ENCODE peak calls at places on chromosome 7, in seven cellular contexts. U, R, E, O, Z, M and S are unnamed samples.

GRCh38 chr7:18503068-18503859 is 7.7 kb downstream of the HDAC9 start:
- DNase-seq in U (no peak), R (no peak), E (no peak), O (no peak), Z (no peak), M (no peak), S (no peak)

GRCh38 chr7:137727413-137727812 is 119.4 kb downstream of the DGKI start:
- DNase-seq in U (no peak), R (no peak), E (no peak), O (no peak), Z (no peak), M (no peak), S (no peak)

GRCh38 chr7:1295776-1296726 is 63.4 kb downstream of the UNCX start:
- DNase-seq in U (no peak), R (no peak), E (no peak), O (no peak), Z (no peak), M (peak), S (no peak)

GRCh38 chr7:77799078-77799964 is 748 bp downstream of the PHTF2 start:
- DNase-seq in U (no peak), R (no peak), E (peak), O (peak), Z (no peak), M (peak), S (peak)

GRCh38 chr7:24169077-24169624 is 114.8 kb upstream of the NPY start:
- DNase-seq in U (no peak), R (no peak), E (no peak), O (no peak), Z (no peak), M (no peak), S (no peak)

GRCh38 chr7:112584290-112584689 is 103.5 kb downstream of the LSMEM1 start:
- DNase-seq in U (no peak), R (no peak), E (no peak), O (no peak), Z (no peak), M (no peak), S (no peak)

GRCh38 chr7:115124409-115124939 is 202.6 kb downstream of the MDFIC start:
- DNase-seq in U (no peak), R (no peak), E (no peak), O (no peak), Z (no peak), M (no peak), S (no peak)

GRCh38 chr7:118060692-118061091 is 123.3 kb upstream of the LSM8 start:
- DNase-seq in U (no peak), R (no peak), E (no peak), O (no peak), Z (no peak), M (no peak), S (no peak)

GRCh38 chr7:35894721-35895120 is 93.9 kb downstream of the SEPTIN7 start:
- DNase-seq in U (no peak), R (no peak), E (no peak), O (no peak), Z (no peak), M (no peak), S (no peak)

GRCh38 chr7:44131173-44132009 is 8.0 kb upstream of the POLD2 start:
- DNase-seq in U (no peak), R (no peak), E (peak), O (no peak), Z (peak), M (no peak), S (no peak)

GRCh38 chr7:2000153-2000687 is 232.5 kb downstream of the MAD1L1 start:
- DNase-seq in U (no peak), R (no peak), E (no peak), O (no peak), Z (no peak), M (no peak), S (peak)

GRCh38 chr7:154767194-154767593 is 235.7 kb downstream of the PAXIP1 start:
- DNase-seq in U (no peak), R (no peak), E (peak), O (no peak), Z (no peak), M (peak), S (no peak)

GRCh38 chr7:18126274-18126673 is 98.6 kb upstream of the PRPS1L1 start:
- DNase-seq in U (no peak), R (no peak), E (no peak), O (no peak), Z (no peak), M (no peak), S (no peak)

GRCh38 chr7:12690041-12690878 is 2.8 kb downstream of the ARL4A start:
- DNase-seq in U (no peak), R (no peak), E (no peak), O (no peak), Z (no peak), M (no peak), S (no peak)
- H3K4me3 ChIP-seq in U (no peak), R (peak), E (no peak), O (no peak), Z (peak), M (no peak), S (peak)

GRCh38 chr7:130429019-130429418 is 11.8 kb downstream of the CEP41 start:
- DNase-seq in U (no peak), R (no peak), E (no peak), O (no peak), Z (no peak), M (no peak), S (no peak)

GRCh38 chr7:130433336-130433735 is 7.5 kb downstream of the CEP41 start:
- DNase-seq in U (no peak), R (no peak), E (no peak), O (no peak), Z (no peak), M (no peak), S (no peak)

GRCh38 chr7:130435455-130435854 is 5.4 kb downstream of the CEP41 start:
- DNase-seq in U (no peak), R (no peak), E (no peak), O (no peak), Z (no peak), M (no peak), S (no peak)

GRCh38 chr7:130432886-130433285 is 7.9 kb downstream of the CEP41 start:
- DNase-seq in U (no peak), R (no peak), E (no peak), O (no peak), Z (no peak), M (no peak), S (no peak)

GRCh38 chr7:130430841-130431713 is 9.7 kb downstream of the CEP41 start:
- DNase-seq in U (no peak), R (no peak), E (no peak), O (peak), Z (no peak), M (no peak), S (no peak)
- H3K4me3 ChIP-seq in U (no peak), R (no peak), E (no peak), O (no peak), Z (no peak), M (no peak), S (no peak)

GRCh38 chr7:38181111-38181510 is 3.1 kb downstream of the STARD3NL start:
- DNase-seq in U (no peak), R (no peak), E (no peak), O (no peak), Z (no peak), M (no peak), S (no peak)

GRCh38 chr7:38178004-38178694 is at the start of gene STARD3NL:
- DNase-seq in U (peak), R (peak), E (peak), O (peak), Z (peak), M (peak), S (peak)

GRCh38 chr7:38177621-38178003 is 433 bp upstream of the STARD3NL start:
- DNase-seq in U (no peak), R (no peak), E (no peak), O (no peak), Z (no peak), M (no peak), S (no peak)

GRCh38 chr7:38178695-38179344 is 775 bp downstream of the STARD3NL start:
- DNase-seq in U (no peak), R (no peak), E (no peak), O (no peak), Z (no peak), M (no peak), S (no peak)

GRCh38 chr7:38179719-38180333 is 1.8 kb downstream of the STARD3NL start:
- DNase-seq in U (no peak), R (no peak), E (no peak), O (no peak), Z (no peak), M (no peak), S (no peak)
- H3K4me3 ChIP-seq in U (no peak), R (peak), E (no peak), O (no peak), Z (no peak), M (no peak), S (no peak)

GRCh38 chr7:41698114-41698513 is 4.8 kb downstream of the INHBA start:
- DNase-seq in U (no peak), R (no peak), E (no peak), O (no peak), Z (no peak), M (no peak), S (no peak)
- H3K4me3 ChIP-seq in U (no peak), R (peak), E (no peak), O (peak), Z (no peak), M (peak), S (no peak)

DNA sequence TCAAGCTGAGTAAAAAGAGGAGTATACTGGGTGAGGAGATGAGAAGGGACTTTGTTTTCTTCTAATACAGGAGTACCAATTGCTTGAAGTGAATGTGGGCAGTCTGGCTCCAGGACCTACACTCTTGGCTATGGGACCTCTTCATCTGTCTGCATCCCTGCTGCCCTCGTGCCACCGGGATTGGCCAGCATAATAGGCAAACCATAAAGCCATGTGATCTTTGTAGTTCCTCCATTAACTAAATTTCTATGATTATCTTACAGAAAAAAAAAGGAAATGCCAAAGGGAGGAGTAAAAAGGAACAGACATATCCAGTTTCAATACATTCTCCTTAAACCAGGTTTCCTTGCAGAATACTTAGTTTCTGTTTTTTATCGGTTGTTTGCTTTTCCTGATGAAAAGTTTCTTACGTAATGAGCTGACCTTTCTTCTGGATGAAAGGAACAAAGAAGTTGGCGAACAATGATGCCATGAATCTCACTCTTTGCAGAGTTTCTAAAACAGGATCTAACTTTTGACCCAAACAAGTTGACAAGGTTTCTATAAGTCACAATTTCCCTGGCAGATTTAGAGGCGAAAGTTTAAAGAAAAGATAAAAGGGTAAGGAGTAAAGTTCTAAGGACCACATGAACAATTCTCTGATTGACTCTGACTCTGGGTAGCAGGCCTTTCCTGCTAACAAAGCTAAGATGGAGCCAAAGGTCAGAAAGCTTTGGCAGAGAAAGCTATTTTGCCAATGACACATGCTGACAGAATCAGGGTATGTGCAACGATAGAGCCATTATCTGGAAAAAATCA is 54.1 kb downstream of the LAMB1 start:
- DNase-seq in U (no peak), R (peak), E (no peak), O (no peak), Z (peak), M (no peak), S (no peak)
- H3K4me3 ChIP-seq in U (no peak), R (no peak), E (no peak), O (no peak), Z (no peak), M (no peak), S (no peak)

DNA sequence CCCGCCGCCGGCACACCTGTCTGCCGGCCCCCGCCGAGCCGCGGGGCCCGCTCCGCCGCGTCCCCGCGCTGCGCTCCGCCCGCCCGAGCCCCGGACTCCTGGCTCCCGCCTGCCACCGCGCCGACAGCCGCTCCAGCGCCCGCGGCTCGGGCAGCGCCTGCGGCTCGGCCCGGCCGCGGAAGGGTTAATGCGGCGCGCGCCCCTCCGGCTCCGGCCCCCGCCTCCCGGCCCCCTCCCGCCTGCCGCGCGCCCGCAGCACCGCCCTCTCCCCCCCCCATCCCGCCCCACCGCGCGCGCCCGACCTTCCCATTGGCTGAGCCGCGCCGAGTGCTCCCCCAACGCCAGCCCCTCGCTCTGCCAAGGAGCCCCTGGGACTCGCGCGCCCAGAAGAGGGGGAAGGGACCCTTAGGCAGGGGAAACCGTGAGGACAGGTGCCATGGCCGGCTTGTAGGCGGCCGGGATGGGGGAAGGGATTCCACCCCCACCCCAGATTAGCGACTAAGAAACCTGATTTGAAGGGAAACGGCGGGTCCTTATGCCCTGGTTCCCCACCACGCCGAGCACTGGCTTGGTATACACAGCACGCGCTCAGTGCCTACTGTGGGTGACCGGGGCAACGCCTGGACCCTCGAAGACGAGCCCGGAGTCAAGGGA is at the start of gene KCNH2:
- DNase-seq in U (peak), R (no peak), E (no peak), O (no peak), Z (no peak), M (no peak), S (no peak)
- H3K4me3 ChIP-seq in U (peak), R (peak), E (no peak), O (no peak), Z (peak), M (peak), S (no peak)

DNA sequence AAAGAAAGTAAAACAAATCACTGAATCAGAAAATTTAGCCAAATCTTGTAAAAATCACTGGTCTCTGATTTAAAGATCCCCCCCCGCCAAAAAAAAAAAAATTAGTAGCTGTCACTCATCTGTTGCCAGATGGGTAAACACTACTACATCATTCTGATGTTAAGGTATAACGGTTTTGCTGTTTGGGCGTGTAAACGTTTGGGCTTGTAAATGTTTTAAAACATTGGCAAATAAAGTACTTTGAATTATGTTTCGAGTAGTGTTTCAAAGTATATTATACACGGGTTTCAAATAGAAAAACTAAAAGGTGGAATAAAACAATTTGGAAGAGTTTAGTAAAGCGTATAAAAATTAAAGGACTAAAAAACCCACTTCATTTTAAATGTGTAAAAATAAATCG is 1.5 kb downstream of the TMEM229A start:
- DNase-seq in U (no peak), R (no peak), E (no peak), O (no peak), Z (no peak), M (no peak), S (no peak)
- H3K4me3 ChIP-seq in U (no peak), R (no peak), E (no peak), O (no peak), Z (no peak), M (no peak), S (no peak)

DNA sequence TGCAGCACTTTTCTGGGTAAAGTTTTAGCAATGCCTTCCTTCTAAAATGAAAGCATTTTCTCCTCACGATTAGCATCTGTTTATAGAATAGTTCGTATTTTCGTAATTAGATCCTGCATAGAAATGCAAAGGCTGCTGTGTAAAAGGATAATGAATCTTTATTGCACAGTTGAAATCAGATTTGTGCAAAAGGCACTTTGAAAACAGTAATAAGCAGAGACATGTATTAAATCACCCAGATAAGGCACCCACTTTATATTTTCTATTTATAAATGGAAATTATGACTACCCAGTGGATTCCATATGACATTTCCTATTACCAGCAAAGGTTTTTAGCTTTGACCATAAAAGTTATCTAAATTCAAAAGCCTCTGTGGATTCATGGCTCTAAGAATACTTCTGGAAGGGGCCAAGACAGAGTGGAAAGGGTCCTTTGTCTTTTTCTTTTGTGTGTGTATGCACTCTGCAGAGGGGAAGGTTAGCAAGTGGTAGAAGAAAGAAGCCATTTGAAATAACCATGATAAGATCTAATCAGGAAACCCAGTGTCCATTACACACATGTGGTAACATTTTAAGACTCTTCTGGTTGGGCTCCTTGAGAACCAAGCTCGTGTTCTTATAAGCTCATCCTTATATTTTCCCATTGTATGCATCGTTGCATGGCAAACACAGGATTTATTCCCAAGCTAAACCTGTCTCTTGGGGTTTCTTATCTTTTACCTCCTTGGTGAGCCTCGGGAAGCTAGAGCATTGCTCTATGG is 612.1 kb downstream of the AUTS2 start:
- DNase-seq in U (no peak), R (no peak), E (no peak), O (no peak), Z (no peak), M (no peak), S (no peak)
- H3K4me3 ChIP-seq in U (no peak), R (no peak), E (no peak), O (no peak), Z (no peak), M (no peak), S (no peak)